ENCODE peak calls at places on chromosomes 6 and 20, in five cellular contexts. X, F, A, Y and K are unnamed samples.

GRCh38 chr6:116461563-116462507 is 660 bp downstream of the CALHM6 start:
- DNase-seq in A (peak), X (peak), Y (peak), F (no peak), K (peak)

GRCh38 chr6:137570307-137570832 is 76.2 kb upstream of the OLIG3 start:
- DNase-seq in X (no peak), F (no peak), A (no peak), Y (no peak), K (no peak)

GRCh38 chr6:146901940-146902816 is 302.0 kb upstream of the STXBP5 start:
- DNase-seq in X (no peak), A (peak), Y (no peak), F (no peak), K (peak)

GRCh38 chr6:17710331-17710730 is 3.6 kb upstream of the NUP153 start:
- DNase-seq in A (peak), F (no peak), X (no peak), Y (no peak), K (no peak)

GRCh38 chr20:57346477-57346876 is 4.6 kb upstream of the RAE1 start:
- DNase-seq in X (peak), Y (peak), A (peak), F (peak), K (peak)

GRCh38 chr6:106924699-106925523 is 49.6 kb downstream of the CD24 start:
- DNase-seq in X (no peak), F (no peak), Y (no peak), A (no peak), K (no peak)

GRCh38 chr6:40276176-40276575 is 311.0 kb downstream of the LRFN2 start:
- DNase-seq in F (no peak), X (no peak), A (no peak), Y (no peak), K (no peak)

GRCh38 chr6:104630522-104630921 is 229.2 kb downstream of the HACE1 start:
- DNase-seq in X (no peak), A (no peak), Y (no peak), F (no peak), K (no peak)

GRCh38 chr6:40894962-40895799 is 143.8 kb downstream of the UNC5CL start:
- DNase-seq in X (peak), A (peak), Y (no peak), F (peak), K (peak)

GRCh38 chr6:80338201-80338836 is 231.8 kb downstream of the BCKDHB start:
- DNase-seq in Y (peak), A (peak), X (peak), F (peak), K (peak)

GRCh38 chr20:36856691-36857635 is 19.0 kb upstream of the TLDC2 start:
- DNase-seq in A (peak), F (no peak), Y (no peak), X (no peak), K (peak)